ENCODE peak calls at places on chromosome 6, in seven cellular contexts. One of them, this sample, is unnamed. For H3K4me1, the result is how much of the 10 kb centered on the place peaks cover.

GRCh38 chr6:36925809-36926208 is 28.7 kb upstream of the PI16 start:
- DNase-seq in lung: no peak
- DNase-seq in neuronal stem cell: no peak
- DNase-seq in mammary epithelial cell: no peak
- DNase-seq in transverse colon: no peak
- DNase-seq in cardiac muscle cell: no peak
- DNase-seq in left ventricle myocardium inferior: no peak
- DNase-seq in this sample: no peak

GRCh38 chr6:4055420-4056041 is 23.4 kb downstream of the FAM217A start:
- DNase-seq in lung: no peak
- DNase-seq in neuronal stem cell: no peak
- DNase-seq in mammary epithelial cell: peak
- DNase-seq in transverse colon: peak
- DNase-seq in cardiac muscle cell: peak
- DNase-seq in left ventricle myocardium inferior: no peak
- DNase-seq in this sample: no peak

GRCh38 chr6:157096522-157096921 is 226.8 kb downstream of the TMEM242 start:
- DNase-seq in lung: peak
- DNase-seq in neuronal stem cell: no peak
- DNase-seq in mammary epithelial cell: no peak
- DNase-seq in transverse colon: no peak
- DNase-seq in cardiac muscle cell: no peak
- DNase-seq in left ventricle myocardium inferior: peak
- DNase-seq in this sample: peak

GRCh38 chr6:113067612-113068262 is 720.6 kb downstream of the RFPL4B start:
- DNase-seq in lung: no peak
- DNase-seq in neuronal stem cell: no peak
- DNase-seq in mammary epithelial cell: no peak
- DNase-seq in transverse colon: no peak
- DNase-seq in cardiac muscle cell: peak
- DNase-seq in left ventricle myocardium inferior: no peak
- DNase-seq in this sample: no peak

GRCh38 chr6:85641522-85641915 is 1.2 kb downstream of the SYNCRIP start:
- DNase-seq in lung: no peak
- DNase-seq in neuronal stem cell: no peak
- DNase-seq in mammary epithelial cell: peak
- DNase-seq in transverse colon: no peak
- DNase-seq in cardiac muscle cell: no peak
- DNase-seq in left ventricle myocardium inferior: no peak
- DNase-seq in this sample: no peak

GRCh38 chr6:19538086-19538485 is 299.1 kb upstream of the ID4 start:
- DNase-seq in lung: peak
- DNase-seq in neuronal stem cell: no peak
- DNase-seq in mammary epithelial cell: peak
- DNase-seq in transverse colon: peak
- DNase-seq in cardiac muscle cell: no peak
- DNase-seq in left ventricle myocardium inferior: no peak
- DNase-seq in this sample: peak

GRCh38 chr6:74872754-74873446 is 333.0 kb downstream of the COL12A1 start:
- DNase-seq in lung: no peak
- DNase-seq in neuronal stem cell: no peak
- DNase-seq in mammary epithelial cell: peak
- DNase-seq in transverse colon: no peak
- DNase-seq in cardiac muscle cell: no peak
- DNase-seq in left ventricle myocardium inferior: no peak
- DNase-seq in this sample: no peak

GRCh38 chr6:31158140-31158862 is at the start of gene TCF19:
- DNase-seq in lung: peak
- DNase-seq in neuronal stem cell: peak
- DNase-seq in mammary epithelial cell: peak
- DNase-seq in transverse colon: peak
- DNase-seq in cardiac muscle cell: peak
- DNase-seq in left ventricle myocardium inferior: peak
- DNase-seq in this sample: peak

GRCh38 chr6:26474439-26474881 is 16.7 kb downstream of the BTN2A1 start:
- DNase-seq in lung: no peak
- DNase-seq in neuronal stem cell: no peak
- DNase-seq in mammary epithelial cell: no peak
- DNase-seq in transverse colon: no peak
- DNase-seq in cardiac muscle cell: no peak
- DNase-seq in left ventricle myocardium inferior: no peak
- DNase-seq in this sample: no peak

GRCh38 chr6:137799950-137800568 is 67.0 kb upstream of the TNFAIP3 start:
- DNase-seq in lung: peak
- DNase-seq in neuronal stem cell: no peak
- DNase-seq in mammary epithelial cell: peak
- DNase-seq in transverse colon: peak
- DNase-seq in cardiac muscle cell: peak
- DNase-seq in left ventricle myocardium inferior: no peak
- DNase-seq in this sample: peak

GRCh38 chr6:130838250-130838649 is 11.0 kb downstream of the SMLR1 start:
- DNase-seq in lung: no peak
- DNase-seq in neuronal stem cell: no peak
- DNase-seq in mammary epithelial cell: no peak
- DNase-seq in transverse colon: no peak
- DNase-seq in cardiac muscle cell: no peak
- DNase-seq in left ventricle myocardium inferior: no peak
- DNase-seq in this sample: no peak

GRCh38 chr6:24968711-24969110 is 33.0 kb upstream of the RIPOR2 start:
- DNase-seq in lung: no peak
- DNase-seq in neuronal stem cell: no peak
- DNase-seq in mammary epithelial cell: no peak
- DNase-seq in transverse colon: no peak
- DNase-seq in cardiac muscle cell: no peak
- DNase-seq in left ventricle myocardium inferior: no peak
- DNase-seq in this sample: no peak

GRCh38 chr6:158033077-158033750 is 51.6 kb downstream of the SYNJ2 start:
- DNase-seq in lung: no peak
- DNase-seq in neuronal stem cell: no peak
- DNase-seq in mammary epithelial cell: no peak
- DNase-seq in transverse colon: peak
- DNase-seq in cardiac muscle cell: no peak
- DNase-seq in left ventricle myocardium inferior: peak
- DNase-seq in this sample: no peak

GRCh38 chr6:1987640-1988039 is 257.8 kb downstream of the GMDS start:
- DNase-seq in lung: no peak
- DNase-seq in neuronal stem cell: no peak
- DNase-seq in mammary epithelial cell: peak
- DNase-seq in transverse colon: no peak
- DNase-seq in cardiac muscle cell: peak
- DNase-seq in left ventricle myocardium inferior: no peak
- DNase-seq in this sample: no peak

GRCh38 chr6:161373905-161374451 is 100.1 kb upstream of the AGPAT4 start:
- DNase-seq in lung: peak
- DNase-seq in neuronal stem cell: peak
- DNase-seq in mammary epithelial cell: peak
- DNase-seq in transverse colon: peak
- DNase-seq in cardiac muscle cell: peak
- DNase-seq in left ventricle myocardium inferior: peak
- DNase-seq in this sample: peak

GRCh38 chr6:17985934-17986655 is 1.3 kb downstream of the KIF13A start:
- DNase-seq in lung: no peak
- DNase-seq in neuronal stem cell: no peak
- DNase-seq in mammary epithelial cell: no peak
- DNase-seq in transverse colon: no peak
- DNase-seq in cardiac muscle cell: no peak
- DNase-seq in left ventricle myocardium inferior: no peak
- DNase-seq in this sample: no peak

GRCh38 chr6:17983712-17984111 is 3.7 kb downstream of the KIF13A start:
- DNase-seq in lung: no peak
- DNase-seq in neuronal stem cell: no peak
- DNase-seq in mammary epithelial cell: peak
- DNase-seq in transverse colon: no peak
- DNase-seq in cardiac muscle cell: no peak
- DNase-seq in left ventricle myocardium inferior: no peak
- DNase-seq in this sample: no peak

GRCh38 chr6:17986656-17987575 is 519 bp downstream of the KIF13A start:
- DNase-seq in lung: peak
- DNase-seq in neuronal stem cell: peak
- DNase-seq in mammary epithelial cell: peak
- DNase-seq in transverse colon: peak
- DNase-seq in cardiac muscle cell: peak
- DNase-seq in left ventricle myocardium inferior: peak
- DNase-seq in this sample: peak

GRCh38 chr6:17984399-17984798 is 3.0 kb downstream of the KIF13A start:
- DNase-seq in lung: no peak
- DNase-seq in neuronal stem cell: no peak
- DNase-seq in mammary epithelial cell: no peak
- DNase-seq in transverse colon: no peak
- DNase-seq in cardiac muscle cell: no peak
- DNase-seq in left ventricle myocardium inferior: no peak
- DNase-seq in this sample: no peak

DNA sequence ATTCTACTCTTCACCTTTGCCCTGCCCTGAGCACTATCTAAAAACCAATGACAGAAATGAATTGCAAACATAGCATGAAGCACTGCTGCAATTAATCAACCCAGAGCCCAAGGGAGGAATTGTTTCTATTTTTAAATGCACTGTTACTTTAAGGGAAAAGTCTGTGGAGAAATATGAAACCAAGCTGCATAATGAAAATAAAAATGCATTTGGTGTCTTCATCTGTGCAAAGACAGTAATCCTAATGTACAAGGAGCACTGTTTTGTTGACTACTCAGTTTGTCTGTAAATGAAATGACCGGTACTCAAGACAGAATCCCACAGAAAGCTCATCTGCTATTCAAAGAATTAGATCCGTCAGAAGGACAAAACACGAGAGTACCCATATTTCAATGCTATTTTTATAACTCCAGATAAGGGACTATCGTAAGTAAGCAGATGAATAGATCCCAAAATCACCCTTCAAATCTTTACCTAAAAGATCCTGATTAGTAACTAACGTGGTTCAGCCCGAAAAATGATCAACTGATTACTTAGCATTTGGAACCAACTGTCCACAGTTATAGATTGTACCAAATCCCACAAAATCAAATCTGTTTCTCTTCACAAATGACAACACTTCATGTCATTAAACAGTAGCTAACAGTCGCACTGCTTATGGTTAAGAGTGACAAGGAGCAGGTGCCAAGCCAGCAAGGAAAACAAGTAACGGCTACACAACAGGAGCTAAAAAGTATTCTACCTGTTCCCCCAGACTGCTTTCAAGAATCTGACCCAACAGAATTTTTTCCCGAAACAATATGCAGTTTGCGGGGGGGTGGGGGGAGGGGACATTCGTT is 2.4 kb downstream of the KIF13A start:
- DNase-seq in lung: no peak
- DNase-seq in neuronal stem cell: no peak
- DNase-seq in mammary epithelial cell: peak
- DNase-seq in transverse colon: no peak
- DNase-seq in cardiac muscle cell: no peak
- DNase-seq in left ventricle myocardium inferior: no peak
- DNase-seq in this sample: no peak
- H3K4me3 ChIP-seq in lung: no peak
- H3K4me3 ChIP-seq in neuronal stem cell: no peak
- H3K4me3 ChIP-seq in mammary epithelial cell: peak
- H3K4me3 ChIP-seq in transverse colon: peak
- H3K4me3 ChIP-seq in cardiac muscle cell: peak
- H3K4me3 ChIP-seq in left ventricle myocardium inferior: peak
- H3K4me3 ChIP-seq in this sample: peak

DNA sequence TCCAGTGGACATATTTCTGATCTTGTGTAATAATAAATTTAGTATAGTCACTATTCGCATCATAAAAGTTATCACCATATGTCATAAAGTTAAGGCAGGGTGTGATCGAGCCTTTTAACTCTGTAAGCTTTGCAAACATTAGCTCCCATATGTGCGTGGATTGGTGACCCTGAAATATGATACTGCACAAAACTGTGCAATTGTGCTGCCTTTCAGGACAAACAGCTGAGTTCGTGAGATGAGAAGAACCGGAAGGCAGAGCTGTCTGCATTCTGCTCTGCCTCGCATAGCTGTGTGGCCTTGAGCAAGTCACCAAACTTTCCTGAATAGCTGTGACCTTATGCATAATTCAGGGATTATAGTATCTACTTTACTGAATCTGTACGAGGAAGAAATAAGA is 3.2 kb upstream of the PLEKHG1 start:
- DNase-seq in lung: no peak
- DNase-seq in neuronal stem cell: no peak
- DNase-seq in mammary epithelial cell: no peak
- DNase-seq in transverse colon: peak
- DNase-seq in cardiac muscle cell: no peak
- DNase-seq in left ventricle myocardium inferior: no peak
- DNase-seq in this sample: no peak
- H3K27ac ChIP-seq in lung: no peak
- H3K27ac ChIP-seq in neuronal stem cell: no peak
- H3K27ac ChIP-seq in mammary epithelial cell: no peak
- H3K27ac ChIP-seq in transverse colon: peak
- H3K27ac ChIP-seq in cardiac muscle cell: no peak
- H3K27ac ChIP-seq in left ventricle myocardium inferior: no peak
- H3K27ac ChIP-seq in this sample: no peak

DNA sequence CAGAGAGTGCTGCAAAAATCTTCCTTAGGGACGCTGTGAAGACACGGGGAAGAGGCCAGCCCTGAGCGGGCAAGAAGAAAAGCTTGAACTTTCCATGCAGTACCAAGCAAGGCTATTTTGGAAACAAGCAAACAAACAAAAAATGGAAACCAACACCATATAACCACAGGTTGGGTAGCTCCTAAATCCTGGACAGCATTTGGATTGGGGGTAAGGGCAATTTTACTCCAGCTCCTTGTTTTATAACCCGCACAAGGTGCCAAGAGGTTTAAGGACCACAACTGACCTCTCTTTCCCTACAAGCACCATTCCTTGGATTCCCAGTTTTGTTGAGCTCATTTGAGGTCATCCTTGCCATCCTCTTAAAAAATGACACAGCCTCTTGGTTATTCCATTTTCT is 31.4 kb upstream of the SMIM29 start:
- DNase-seq in lung: no peak
- DNase-seq in neuronal stem cell: no peak
- DNase-seq in mammary epithelial cell: no peak
- DNase-seq in transverse colon: no peak
- DNase-seq in cardiac muscle cell: no peak
- DNase-seq in left ventricle myocardium inferior: no peak
- DNase-seq in this sample: no peak
- H3K4me1 ChIP-seq in lung: under half
- H3K4me1 ChIP-seq in neuronal stem cell: under half
- H3K4me1 ChIP-seq in mammary epithelial cell: under half
- H3K4me1 ChIP-seq in transverse colon: under half
- H3K4me1 ChIP-seq in cardiac muscle cell: under half
- H3K4me1 ChIP-seq in left ventricle myocardium inferior: half or more
- H3K4me1 ChIP-seq in this sample: under half

DNA sequence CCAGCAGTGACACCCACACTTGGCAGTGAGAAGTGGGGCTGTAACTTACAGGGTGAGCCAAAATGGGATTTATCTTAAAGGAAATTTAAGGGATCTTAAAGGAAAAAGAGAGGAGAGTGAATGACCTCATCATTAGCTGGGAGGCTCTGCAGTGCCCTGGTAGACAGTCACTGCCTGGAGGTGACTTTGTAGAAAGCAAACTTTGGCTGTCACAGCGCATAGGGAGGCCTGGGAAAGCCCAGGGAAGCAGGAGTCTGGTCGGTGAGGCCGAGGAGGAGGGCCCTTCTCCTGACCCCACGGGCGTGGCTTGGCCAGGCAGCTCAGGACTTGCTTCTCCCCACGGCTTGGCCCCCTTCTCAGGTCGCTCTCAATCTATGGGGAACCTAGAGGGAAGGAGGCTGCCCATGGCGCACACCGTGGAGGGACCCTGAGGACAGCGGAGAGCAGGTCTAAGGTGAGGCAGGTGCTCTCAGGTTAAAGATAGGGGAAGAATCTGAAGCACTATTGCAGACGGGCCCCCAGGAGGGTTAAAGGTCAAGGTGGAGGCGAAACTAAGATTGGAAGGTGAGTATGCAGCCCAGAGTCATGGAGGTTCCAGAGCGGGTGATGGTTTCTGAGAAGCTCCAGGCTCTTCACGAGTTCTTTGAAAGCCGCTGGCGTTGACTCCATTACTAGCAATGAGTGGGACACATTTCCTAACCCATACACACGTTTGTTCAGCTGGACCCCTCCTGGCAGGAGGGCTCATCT is 15.6 kb upstream of the RIPK1 start:
- DNase-seq in lung: no peak
- DNase-seq in neuronal stem cell: no peak
- DNase-seq in mammary epithelial cell: no peak
- DNase-seq in transverse colon: no peak
- DNase-seq in cardiac muscle cell: no peak
- DNase-seq in left ventricle myocardium inferior: no peak
- DNase-seq in this sample: no peak
- H3K4me3 ChIP-seq in lung: no peak
- H3K4me3 ChIP-seq in neuronal stem cell: no peak
- H3K4me3 ChIP-seq in mammary epithelial cell: no peak
- H3K4me3 ChIP-seq in transverse colon: no peak
- H3K4me3 ChIP-seq in cardiac muscle cell: no peak
- H3K4me3 ChIP-seq in left ventricle myocardium inferior: peak
- H3K4me3 ChIP-seq in this sample: no peak

This sample was measured in pancreas.